ENCODE peak calls at places on chromosome 12, in nine cellular contexts. J, C, D, N, G, U, O, I and V are unnamed samples.

GRCh38 chr12:80857311-80857710 is 80.4 kb downstream of the LIN7A start:
- DNase-seq in C (no peak), O (no peak), U (no peak), N (no peak), J (no peak), D (no peak), G (no peak), I (no peak), V (no peak)

GRCh38 chr12:25151476-25151875 is 43.5 kb downstream of the DNAI7 start:
- DNase-seq in U (no peak), J (no peak), C (peak; percentile 93), N (peak; percentile 75), I (peak; percentile 62), D (no peak), G (no peak), O (peak; percentile 79), V (peak; percentile 39)

GRCh38 chr12:100611031-100611430 is 37.5 kb downstream of the GAS2L3 start:
- DNase-seq in O (no peak), C (no peak), U (no peak), J (no peak), N (no peak), I (no peak), G (no peak), D (no peak), V (no peak)

GRCh38 chr12:95653761-95654546 is 102.7 kb upstream of the USP44 start:
- DNase-seq in C (peak; percentile 64), J (no peak), N (no peak), O (peak; percentile 67), G (peak; percentile 46), D (peak; percentile 43), I (peak; percentile 66), U (no peak), V (no peak)

GRCh38 chr12:8658361-8658760 is 4.3 kb downstream of the MFAP5 start:
- DNase-seq in U (no peak), G (no peak), C (no peak), O (peak; percentile 86), I (peak; percentile 63), N (no peak), D (no peak), J (no peak), V (no peak)

GRCh38 chr12:99043319-99043914 is 398.3 kb downstream of the APAF1 start:
- DNase-seq in J (peak; percentile 17), I (peak; percentile 93), G (peak; percentile 52), O (no peak), N (peak; percentile 43), C (peak; percentile 25), U (peak; percentile 2), D (peak; percentile 71), V (peak; percentile 81)

GRCh38 chr12:116717466-116718457 is 20.1 kb downstream of the SPRING1 start:
- DNase-seq in J (no peak), C (peak; percentile 52), U (no peak), G (no peak), O (no peak), I (no peak), D (no peak), N (no peak), V (no peak)

GRCh38 chr12:108777156-108777555 is 45.8 kb upstream of the CORO1C start:
- DNase-seq in J (no peak), C (no peak), U (no peak), D (peak; percentile 63), N (no peak), G (no peak), I (no peak), O (no peak), V (no peak)

GRCh38 chr12:67220065-67220464 is 49.1 kb upstream of the CAND1 start:
- DNase-seq in O (no peak), N (no peak), I (peak; percentile 72), G (no peak), D (no peak), J (no peak), U (no peak), C (no peak), V (peak; percentile 19)

GRCh38 chr12:47458273-47458672 is 247.6 kb downstream of the RPAP3 start:
- DNase-seq in I (no peak), O (no peak), C (no peak), N (no peak), G (no peak), D (no peak), J (no peak), U (no peak), V (peak; percentile 36)

GRCh38 chr12:20395791-20396550 is 27.6 kb downstream of the PDE3A start:
- DNase-seq in G (no peak), J (no peak), D (no peak), N (no peak), U (no peak), O (no peak), I (no peak), C (no peak), V (no peak)

GRCh38 chr12:5581616-5582367 is 149.9 kb downstream of the NTF3 start:
- DNase-seq in I (no peak), O (no peak), J (no peak), U (no peak), C (no peak), G (no peak), D (no peak), N (no peak), V (peak; percentile 72)